ENCODE peak calls at places on chromosomes 12 and 14, in ten cellular contexts. S is CD8-positive, alpha-beta T cell; N is natural killer cell; K is AG10803; Y is RWPE1; T is WERI-Rb-1; P is body of pancreas; J is foreskin fibroblast; L is HFFc6; U is omental fat pad. M is an unnamed sample.

GRCh38 chr14:102493096-102493495 is 16.5 kb downstream of the ANKRD9 start:
- DNase-seq in S (no peak), N (no peak), K (no peak), Y (no peak), T (no peak), P (no peak), J (no peak), L (no peak), U (no peak), M (no peak)

GRCh38 chr14:58100735-58101368 is 51.2 kb downstream of the ARMH4 start:
- DNase-seq in S (no peak), N (no peak), K (peak), Y (no peak), T (no peak), P (no peak), J (peak), L (peak), U (no peak), M (no peak)

GRCh38 chr14:61222388-61222787 is 58.8 kb downstream of the TMEM30B start:
- DNase-seq in S (no peak), N (no peak), K (no peak), Y (no peak), T (no peak), P (no peak), J (no peak), L (no peak), U (no peak), M (no peak)

GRCh38 chr12:104648746-104649145 is 192.0 kb downstream of the CHST11 start:
- DNase-seq in S (no peak), N (no peak), K (no peak), Y (no peak), T (no peak), P (no peak), J (no peak), L (no peak), U (no peak), M (no peak)

GRCh38 chr14:65299837-65300236 is 112.7 kb upstream of the FUT8 start:
- DNase-seq in S (no peak), N (no peak), K (no peak), Y (no peak), T (no peak), P (peak), J (no peak), L (no peak), U (no peak), M (no peak)

GRCh38 chr12:50184261-50184660 is 17.1 kb upstream of the CERS5 start:
- DNase-seq in S (no peak), N (no peak), K (no peak), Y (no peak), T (no peak), P (no peak), J (no peak), L (no peak), U (no peak), M (no peak)

GRCh38 chr14:104752338-104752734 is 611 bp upstream of the SIVA1 start:
- DNase-seq in S (peak), N (no peak), K (no peak), Y (no peak), T (no peak), P (peak), J (no peak), L (no peak), U (no peak), M (no peak)

GRCh38 chr12:105706321-105706972 is 376.0 kb downstream of the C12orf75 start:
- DNase-seq in S (no peak), N (no peak), K (peak), Y (no peak), T (no peak), P (no peak), J (peak), L (peak), U (no peak), M (no peak)

GRCh38 chr14:101034986-101035385 is 131.5 kb upstream of the RTL1 start:
- DNase-seq in S (no peak), N (peak), K (no peak), Y (no peak), T (no peak), P (no peak), J (no peak), L (no peak), U (peak), M (no peak)

GRCh38 chr12:121600702-121601336 is 20.0 kb upstream of the KDM2B start:
- DNase-seq in S (no peak), N (no peak), K (no peak), Y (no peak), T (no peak), P (peak), J (no peak), L (no peak), U (no peak), M (no peak)

GRCh38 chr14:61514006-61514830 is 181.1 kb upstream of the HIF1A start:
- DNase-seq in S (no peak), N (no peak), K (peak), Y (no peak), T (no peak), P (no peak), J (no peak), L (no peak), U (no peak), M (no peak)

GRCh38 chr14:42335918-42336317 is 729.2 kb downstream of the LRFN5 start:
- DNase-seq in S (no peak), N (no peak), K (no peak), Y (no peak), T (no peak), P (no peak), J (no peak), L (no peak), U (no peak), M (no peak)

GRCh38 chr14:37436519-37436918 is 158.5 kb downstream of the FOXA1 start:
- DNase-seq in S (no peak), N (no peak), K (no peak), Y (no peak), T (no peak), P (no peak), J (no peak), L (no peak), U (no peak), M (no peak)

GRCh38 chr12:256958-257357 is 5.7 kb downstream of the SLC6A13 start:
- DNase-seq in S (no peak), N (no peak), K (no peak), Y (no peak), T (no peak), P (no peak), J (no peak), L (no peak), U (no peak), M (no peak)

GRCh38 chr12:105324704-105325103 is 5.8 kb upstream of the C12orf75 start:
- DNase-seq in S (no peak), N (no peak), K (no peak), Y (no peak), T (no peak), P (no peak), J (no peak), L (no peak), U (no peak), M (no peak)

GRCh38 chr12:1629338-1630080 is 478 bp downstream of the WNT5B start:
- DNase-seq in S (no peak), N (no peak), K (no peak), Y (no peak), T (peak), P (no peak), J (no peak), L (no peak), U (no peak), M (no peak)

GRCh38 chr14:104294983-104295680 is 156.7 kb downstream of the KIF26A start:
- DNase-seq in S (no peak), N (no peak), K (no peak), Y (no peak), T (peak), P (no peak), J (no peak), L (no peak), U (no peak), M (no peak)

GRCh38 chr14:91272341-91273272 is 28.1 kb upstream of the GPR68 start:
- DNase-seq in S (no peak), N (no peak), K (no peak), Y (no peak), T (no peak), P (no peak), J (no peak), L (no peak), U (no peak), M (no peak)

GRCh38 chr12:30422844-30423243 is 272.8 kb downstream of the IPO8 start:
- DNase-seq in S (no peak), N (no peak), K (no peak), Y (no peak), T (no peak), P (no peak), J (no peak), L (no peak), U (no peak), M (no peak)

GRCh38 chr12:51941011-51941561 is 10.4 kb upstream of the ACVR1B start:
- DNase-seq in S (no peak), N (no peak), K (peak), Y (no peak), T (no peak), P (no peak), J (peak), L (peak), U (no peak), M (no peak)

GRCh38 chr14:50082784-50083466 is 33.4 kb downstream of the VCPKMT start:
- DNase-seq in S (peak), N (peak), K (no peak), Y (no peak), T (no peak), P (no peak), J (no peak), L (no peak), U (no peak), M (no peak)

GRCh38 chr12:100986595-100987547 is 192.3 kb downstream of the ANO4 start:
- DNase-seq in S (no peak), N (no peak), K (peak), Y (no peak), T (no peak), P (no peak), J (peak), L (no peak), U (no peak), M (peak)

GRCh38 chr12:6469092-6469491 is 1.4 kb downstream of the VAMP1 start:
- DNase-seq in S (no peak), N (no peak), K (no peak), Y (no peak), T (no peak), P (no peak), J (no peak), L (no peak), U (no peak), M (no peak)

GRCh38 chr14:28635387-28635786 is 131.2 kb upstream of the FOXG1 start:
- DNase-seq in S (no peak), N (no peak), K (peak), Y (no peak), T (no peak), P (no peak), J (no peak), L (no peak), U (no peak), M (peak)
- TF ChIP-seq CTCF in S (peak), N (peak), K (peak), Y (peak), T (no peak), P (no peak), J (peak), L (peak), U (no peak), M (peak)

DNA sequence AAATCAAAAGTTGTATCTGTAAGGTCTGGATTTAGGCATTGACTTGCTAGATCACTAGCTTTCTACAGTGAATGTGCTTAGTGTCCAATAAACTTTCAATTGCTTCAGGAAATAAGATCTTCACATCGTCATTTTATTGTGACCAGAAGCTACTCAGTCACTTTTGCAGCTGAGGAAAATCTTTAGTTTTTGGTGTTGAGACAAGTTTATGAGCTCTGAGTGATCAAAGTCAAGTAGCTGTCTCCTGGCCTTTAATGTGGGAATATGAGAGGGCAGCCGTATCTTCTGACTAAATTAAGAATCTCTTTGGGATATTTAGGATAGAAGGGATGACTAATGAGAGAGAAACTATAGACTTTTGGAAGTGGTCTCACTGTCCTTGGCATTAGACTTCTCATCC is 21.6 kb downstream of the MSRB3 start:
- DNase-seq in S (no peak), N (no peak), K (no peak), Y (no peak), T (no peak), P (no peak), J (no peak), L (no peak), U (no peak), M (no peak)
- TF ChIP-seq CTCF in S (no peak), N (no peak), K (no peak), Y (no peak), T (no peak), P (no peak), J (no peak), L (no peak), U (no peak), M (no peak)

GRCh38 chr12:99618657-99619056 is 28.9 kb upstream of the GARIN6 start:
- DNase-seq in S (no peak), N (no peak), K (peak), Y (no peak), T (no peak), P (no peak), J (no peak), L (no peak), U (no peak), M (no peak)

GRCh38 chr12:99620159-99620479 is 27.4 kb upstream of the GARIN6 start:
- DNase-seq in S (no peak), N (no peak), K (no peak), Y (no peak), T (no peak), P (no peak), J (no peak), L (no peak), U (no peak), M (no peak)

GRCh38 chr12:99619389-99620158 is 28.0 kb upstream of the GARIN6 start:
- DNase-seq in S (no peak), N (no peak), K (peak), Y (no peak), T (peak), P (no peak), J (no peak), L (no peak), U (no peak), M (peak)
- TF ChIP-seq CTCF in S (no peak), N (no peak), K (peak), Y (peak), T (peak), P (no peak), J (peak), L (peak), U (no peak), M (peak)

GRCh38 chr12:93127582-93128331 is 198.7 kb upstream of the EEA1 start:
- DNase-seq in S (no peak), N (no peak), K (peak), Y (peak), T (no peak), P (peak), J (peak), L (peak), U (peak), M (peak)
- TF ChIP-seq CTCF in S (no peak), N (no peak), K (peak), Y (peak), T (no peak), P (peak), J (no peak), L (peak), U (no peak), M (peak)

M was measured in HFF-Myc.